ENCODE peak calls at places on chromosomes 7 and 10, in four cellular contexts. X is Panc1, E is mucosa of descending colon, Z is PC-3. W is an unnamed sample.

GRCh38 chr7:18939771-18940576 is 177.5 kb downstream of the TWIST1 start:
- DNase-seq in E (no peak), Z (no peak), X (no peak), W (no peak)

GRCh38 chr7:127532736-127533135 is 52.7 kb downstream of the GCC1 start:
- DNase-seq in X (no peak), Z (no peak), E (no peak), W (no peak)

GRCh38 chr7:65967361-65968155 is 14.5 kb downstream of the GUSB start:
- DNase-seq in E (no peak), X (no peak), Z (no peak), W (no peak)

GRCh38 chr10:98477861-98478260 is 31.1 kb upstream of the HPS1 start:
- DNase-seq in E (no peak), Z (no peak), X (no peak), W (no peak)

GRCh38 chr7:38274493-38274892 is 1.1 kb upstream of the TARP start:
- DNase-seq in Z (no peak), E (no peak), X (no peak), W (no peak)

GRCh38 chr10:110029448-110029847 is 21.7 kb downstream of the ADD3 start:
- DNase-seq in E (no peak), Z (no peak), X (no peak), W (no peak)

GRCh38 chr10:32367793-32368453 is 21.0 kb upstream of the EPC1 start:
- DNase-seq in X (peak; percentile 56), Z (peak; percentile 92), E (peak; percentile 66), W (peak; percentile 67)

GRCh38 chr10:119834188-119834587 is 38.5 kb downstream of the MCMBP start:
- DNase-seq in X (no peak), Z (peak; percentile 79), E (no peak), W (no peak)

GRCh38 chr10:122557516-122557915 is 3.0 kb upstream of the DMBT1 start:
- DNase-seq in Z (no peak), E (no peak), X (no peak), W (no peak)

GRCh38 chr10:125940515-125940914 is 44.2 kb downstream of the FANK1 start:
- DNase-seq in X (no peak), E (no peak), Z (no peak), W (no peak)

GRCh38 chr10:95660283-95660682 is 3.8 kb upstream of the ALDH18A1 start:
- DNase-seq in X (no peak), E (no peak), Z (no peak), W (no peak)
- TF ChIP-seq CTCF in X (no peak), E (no peak), Z (no peak), W (no peak)

DNA sequence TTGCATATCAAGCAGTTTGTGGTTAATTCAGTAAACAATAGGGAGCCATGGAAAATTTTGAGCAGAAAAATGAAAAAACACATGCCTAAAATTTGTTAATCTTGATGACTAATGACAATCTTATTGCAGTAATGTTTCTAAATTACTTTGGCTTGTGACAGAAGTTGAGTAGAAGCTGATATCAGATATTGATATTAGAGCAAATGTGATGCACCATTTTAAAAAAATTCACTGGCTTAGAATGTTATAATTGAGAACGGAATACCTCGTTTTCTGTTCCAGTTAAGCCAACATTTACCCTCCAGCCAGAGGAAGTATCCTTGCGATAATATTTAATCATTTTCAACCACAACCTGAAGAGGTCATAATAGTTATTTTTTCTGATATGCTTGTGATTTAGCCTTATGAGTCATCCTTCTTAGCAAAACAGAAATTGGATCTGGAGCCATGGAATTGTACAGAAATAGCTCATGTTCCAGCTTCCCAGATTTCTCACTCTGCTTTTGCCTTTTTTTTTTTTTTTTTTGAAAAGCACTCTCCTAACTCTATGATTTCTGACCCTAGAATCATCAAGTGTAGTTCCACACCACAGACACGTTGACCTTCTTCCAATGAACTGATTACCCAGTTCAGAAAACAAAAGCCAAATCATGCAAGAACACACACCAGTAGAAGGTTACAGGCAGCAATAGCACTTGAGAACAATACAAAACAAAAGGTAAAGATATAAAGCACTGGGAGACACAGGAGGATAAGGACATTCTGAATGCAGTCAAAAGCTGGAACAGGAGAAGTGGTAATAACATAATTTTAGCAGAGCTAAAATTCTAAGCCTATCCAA is 96.8 kb upstream of the PHYHIPL start:
- DNase-seq in Z (peak; percentile 52), X (no peak), E (no peak), W (no peak)
- TF ChIP-seq CTCF in Z (no peak), X (no peak), E (no peak), W (no peak)

GRCh38 chr10:18235477-18235876 is 95.3 kb downstream of the CACNB2 start:
- DNase-seq in E (no peak), X (no peak), Z (no peak), W (no peak)

GRCh38 chr10:18229839-18230238 is 89.6 kb downstream of the CACNB2 start:
- DNase-seq in E (no peak), X (no peak), Z (peak; percentile 54), W (no peak)

GRCh38 chr10:18231480-18231879 is 91.3 kb downstream of the CACNB2 start:
- DNase-seq in X (no peak), E (no peak), Z (no peak), W (no peak)

GRCh38 chr10:18230794-18231193 is 90.6 kb downstream of the CACNB2 start:
- DNase-seq in E (no peak), Z (no peak), X (no peak), W (no peak)

DNA sequence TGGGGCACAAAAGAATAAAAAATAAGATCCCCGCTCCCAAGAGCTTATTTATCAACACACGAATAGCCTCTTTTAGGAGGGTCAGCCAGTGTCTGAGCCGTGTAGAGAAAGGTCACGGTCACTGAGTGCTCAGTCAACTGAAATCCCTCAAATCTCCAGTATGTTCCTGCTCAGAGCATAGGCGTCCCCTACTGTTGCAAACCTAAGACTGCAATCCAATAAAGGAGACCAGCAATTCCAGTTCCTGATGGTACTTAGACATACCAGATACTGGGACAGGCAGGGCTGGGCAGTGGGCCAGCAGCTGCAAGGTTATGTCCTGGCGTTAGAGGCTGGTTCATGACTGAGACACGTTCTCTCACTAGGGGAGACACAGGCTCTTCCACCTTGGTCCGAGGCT is 93.6 kb downstream of the CACNB2 start:
- DNase-seq in E (peak; percentile 39), X (no peak), Z (peak; percentile 52), W (no peak)
- TF ChIP-seq CTCF in E (no peak), X (peak; percentile 18), Z (peak; percentile 30), W (no peak)

GRCh38 chr7:70788276-70788675 is 343.7 kb upstream of the GALNT17 start:
- DNase-seq in Z (no peak), X (no peak), E (no peak), W (no peak)
- TF ChIP-seq CTCF in Z (no peak), X (no peak), E (no peak), W (no peak)

GRCh38 chr7:112500619-112501018 is 19.8 kb downstream of the LSMEM1 start:
- DNase-seq in Z (peak; percentile 15), E (no peak), X (no peak), W (no peak)
- TF ChIP-seq CTCF in Z (peak; percentile 38), E (no peak), X (peak; percentile 15), W (no peak)

GRCh38 chr7:74364061-74364460 is 74.9 kb downstream of the CLIP2 start:
- DNase-seq in Z (peak; percentile 15), E (no peak), X (no peak), W (peak; percentile 30)
- TF ChIP-seq CTCF in Z (peak; percentile 29), E (no peak), X (no peak), W (peak; percentile 15)

GRCh38 chr7:323410-323809 is 33.4 kb downstream of the FOXL3 start:
- DNase-seq in X (no peak), E (peak; percentile 23), Z (no peak), W (peak; percentile 5)

GRCh38 chr7:322111-322671 is 32.2 kb downstream of the FOXL3 start:
- DNase-seq in E (peak; percentile 97), X (no peak), Z (peak; percentile 81), W (peak; percentile 81)

GRCh38 chr7:324011-324410 is 34.0 kb downstream of the FOXL3 start:
- DNase-seq in E (peak; percentile 35), X (no peak), Z (no peak), W (peak; percentile 5)

GRCh38 chr7:320297-320696 is 30.3 kb downstream of the FOXL3 start:
- DNase-seq in Z (no peak), X (no peak), E (peak; percentile 66), W (peak; percentile 6)

DNA sequence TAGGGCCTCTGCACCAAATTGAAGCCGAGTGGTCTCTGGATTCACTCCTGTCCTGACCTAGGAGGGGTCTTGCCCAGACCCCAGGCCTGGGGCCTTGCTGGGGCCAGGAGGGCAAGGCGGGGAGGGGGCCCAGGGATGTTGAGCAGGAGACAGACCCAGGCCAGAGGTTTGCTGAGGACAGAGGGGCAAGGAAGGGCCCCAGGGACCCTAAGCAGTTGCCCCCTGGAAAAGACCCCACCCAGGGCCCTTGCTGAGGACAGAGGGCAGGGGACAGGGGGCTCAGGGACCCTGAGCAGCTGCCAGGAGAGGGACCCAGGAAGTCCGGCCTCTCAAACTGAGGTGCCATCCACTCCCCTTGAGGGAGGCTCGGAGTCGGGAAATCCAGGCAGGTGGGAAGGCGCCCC is 32.7 kb downstream of the FOXL3 start:
- DNase-seq in Z (no peak), E (no peak), X (no peak), W (peak; percentile 9)
- TF ChIP-seq CTCF in Z (no peak), E (no peak), X (no peak), W (no peak)

DNA sequence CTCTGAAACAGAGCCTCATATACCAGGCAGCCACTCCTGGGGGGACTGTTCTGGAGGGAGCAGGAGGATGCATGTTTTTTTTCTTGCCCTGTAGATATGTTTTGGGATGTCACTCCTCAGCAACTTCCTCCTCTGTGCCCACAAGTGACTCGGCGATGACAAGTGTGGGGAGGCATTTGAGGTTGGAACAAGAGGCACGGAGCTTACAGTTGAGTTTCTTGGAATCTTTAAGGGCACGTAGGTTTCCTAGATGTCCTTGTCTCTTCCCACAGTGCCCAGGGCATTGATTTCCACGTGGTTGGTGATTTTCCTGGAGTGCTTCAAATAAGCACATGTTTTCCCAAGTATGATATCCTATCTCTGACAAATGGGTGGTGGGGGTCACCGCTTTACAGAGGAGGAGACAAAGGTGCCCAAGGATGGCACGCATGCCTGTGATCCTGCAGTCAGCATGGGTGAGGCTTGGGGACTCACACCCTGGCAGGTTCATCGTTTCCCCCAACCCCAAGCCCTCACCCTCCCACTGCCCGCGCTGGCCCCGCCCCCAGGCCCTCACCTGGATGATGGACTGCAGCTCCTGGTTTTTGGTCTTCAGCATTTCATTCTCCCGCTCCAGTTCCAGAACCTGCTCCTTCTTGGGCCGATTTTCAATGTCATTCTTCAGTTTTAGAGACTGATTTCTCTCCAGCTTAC is 95.2 kb upstream of the GNA12 start:
- DNase-seq in X (no peak), Z (peak; percentile 15), E (no peak), W (no peak)
- TF ChIP-seq CTCF in X (no peak), Z (no peak), E (no peak), W (no peak)